ENCODE peak calls at places on chromosome 15, in four cellular contexts. One of them, this sample, is unnamed.

GRCh38 chr15:42203891-42204290 is 4.2 kb downstream of the VPS39 start:
- DNase-seq in CD8-positive, alpha-beta T cell: no peak
- DNase-seq in stimulated activated CD8-positive, alpha-beta memory T cell treated with anti-CD3 and anti-CD28 coated beads, Interleukin-7, amount 100 ng/mL, for 48 hours: no peak
- DNase-seq in coronary artery: no peak
- DNase-seq in this sample: no peak

GRCh38 chr15:41919954-41920538 is 26.2 kb upstream of the SPTBN5 start:
- DNase-seq in coronary artery: no peak
- DNase-seq in stimulated activated CD8-positive, alpha-beta memory T cell treated with anti-CD3 and anti-CD28 coated beads, Interleukin-7, amount 100 ng/mL, for 48 hours: no peak
- DNase-seq in CD8-positive, alpha-beta T cell: no peak
- DNase-seq in this sample: no peak

GRCh38 chr15:50764331-50765201 is 940 bp downstream of the SPPL2A start:
- DNase-seq in stimulated activated CD8-positive, alpha-beta memory T cell treated with anti-CD3 and anti-CD28 coated beads, Interleukin-7, amount 100 ng/mL, for 48 hours: peak
- DNase-seq in CD8-positive, alpha-beta T cell: no peak
- DNase-seq in coronary artery: no peak
- DNase-seq in this sample: no peak

GRCh38 chr15:75192307-75192706 is 9.4 kb upstream of the C15orf39 start:
- DNase-seq in CD8-positive, alpha-beta T cell: no peak
- DNase-seq in coronary artery: no peak
- DNase-seq in stimulated activated CD8-positive, alpha-beta memory T cell treated with anti-CD3 and anti-CD28 coated beads, Interleukin-7, amount 100 ng/mL, for 48 hours: no peak
- DNase-seq in this sample: no peak

GRCh38 chr15:25780479-25781255 is 82.5 kb downstream of the ATP10A start:
- DNase-seq in stimulated activated CD8-positive, alpha-beta memory T cell treated with anti-CD3 and anti-CD28 coated beads, Interleukin-7, amount 100 ng/mL, for 48 hours: no peak
- DNase-seq in coronary artery: no peak
- DNase-seq in CD8-positive, alpha-beta T cell: no peak
- DNase-seq in this sample: no peak

GRCh38 chr15:101105059-101105851 is 146.6 kb downstream of the CHSY1 start:
- DNase-seq in CD8-positive, alpha-beta T cell: no peak
- DNase-seq in coronary artery: no peak
- DNase-seq in stimulated activated CD8-positive, alpha-beta memory T cell treated with anti-CD3 and anti-CD28 coated beads, Interleukin-7, amount 100 ng/mL, for 48 hours: no peak
- DNase-seq in this sample: no peak

GRCh38 chr15:90465140-90465929 is 64.4 kb upstream of the CRTC3 start:
- DNase-seq in stimulated activated CD8-positive, alpha-beta memory T cell treated with anti-CD3 and anti-CD28 coated beads, Interleukin-7, amount 100 ng/mL, for 48 hours: no peak
- DNase-seq in coronary artery: no peak
- DNase-seq in CD8-positive, alpha-beta T cell: no peak
- DNase-seq in this sample: no peak

GRCh38 chr15:80159301-80159700 is 6.5 kb downstream of the FAH start:
- DNase-seq in stimulated activated CD8-positive, alpha-beta memory T cell treated with anti-CD3 and anti-CD28 coated beads, Interleukin-7, amount 100 ng/mL, for 48 hours: no peak
- DNase-seq in coronary artery: peak
- DNase-seq in CD8-positive, alpha-beta T cell: no peak
- DNase-seq in this sample: no peak

GRCh38 chr15:25775317-25775912 is 87.7 kb downstream of the ATP10A start:
- DNase-seq in coronary artery: no peak
- DNase-seq in CD8-positive, alpha-beta T cell: no peak
- DNase-seq in stimulated activated CD8-positive, alpha-beta memory T cell treated with anti-CD3 and anti-CD28 coated beads, Interleukin-7, amount 100 ng/mL, for 48 hours: no peak
- DNase-seq in this sample: no peak

GRCh38 chr15:80159811-80160569 is 7.2 kb downstream of the FAH start:
- DNase-seq in coronary artery: peak
- DNase-seq in CD8-positive, alpha-beta T cell: no peak
- DNase-seq in stimulated activated CD8-positive, alpha-beta memory T cell treated with anti-CD3 and anti-CD28 coated beads, Interleukin-7, amount 100 ng/mL, for 48 hours: peak
- DNase-seq in this sample: no peak

GRCh38 chr15:60179786-60180391 is 175.8 kb downstream of the FOXB1 start:
- DNase-seq in stimulated activated CD8-positive, alpha-beta memory T cell treated with anti-CD3 and anti-CD28 coated beads, Interleukin-7, amount 100 ng/mL, for 48 hours: no peak
- DNase-seq in CD8-positive, alpha-beta T cell: no peak
- DNase-seq in coronary artery: no peak
- DNase-seq in this sample: peak

GRCh38 chr15:67897646-67898045 is 57.8 kb upstream of the RNU6-1 start:
- DNase-seq in CD8-positive, alpha-beta T cell: no peak
- DNase-seq in stimulated activated CD8-positive, alpha-beta memory T cell treated with anti-CD3 and anti-CD28 coated beads, Interleukin-7, amount 100 ng/mL, for 48 hours: no peak
- DNase-seq in coronary artery: no peak
- DNase-seq in this sample: no peak

GRCh38 chr15:89141885-89142284 is 53.6 kb downstream of the ABHD2 start:
- DNase-seq in coronary artery: no peak
- DNase-seq in CD8-positive, alpha-beta T cell: no peak
- DNase-seq in stimulated activated CD8-positive, alpha-beta memory T cell treated with anti-CD3 and anti-CD28 coated beads, Interleukin-7, amount 100 ng/mL, for 48 hours: no peak
- DNase-seq in this sample: no peak

GRCh38 chr15:55407631-55407948 is 569 bp downstream of the CCPG1 start:
- DNase-seq in CD8-positive, alpha-beta T cell: no peak
- DNase-seq in stimulated activated CD8-positive, alpha-beta memory T cell treated with anti-CD3 and anti-CD28 coated beads, Interleukin-7, amount 100 ng/mL, for 48 hours: no peak
- DNase-seq in coronary artery: no peak
- DNase-seq in this sample: no peak

GRCh38 chr15:88635343-88635742 is 3.5 kb upstream of the ISG20 start:
- DNase-seq in coronary artery: no peak
- DNase-seq in CD8-positive, alpha-beta T cell: no peak
- DNase-seq in stimulated activated CD8-positive, alpha-beta memory T cell treated with anti-CD3 and anti-CD28 coated beads, Interleukin-7, amount 100 ng/mL, for 48 hours: no peak
- DNase-seq in this sample: peak

GRCh38 chr15:49467782-49468181 is 44.7 kb downstream of the FGF7 start:
- DNase-seq in stimulated activated CD8-positive, alpha-beta memory T cell treated with anti-CD3 and anti-CD28 coated beads, Interleukin-7, amount 100 ng/mL, for 48 hours: no peak
- DNase-seq in CD8-positive, alpha-beta T cell: no peak
- DNase-seq in coronary artery: no peak
- DNase-seq in this sample: no peak

GRCh38 chr15:39171944-39172368 is 408.9 kb upstream of the THBS1 start:
- DNase-seq in stimulated activated CD8-positive, alpha-beta memory T cell treated with anti-CD3 and anti-CD28 coated beads, Interleukin-7, amount 100 ng/mL, for 48 hours: peak
- DNase-seq in CD8-positive, alpha-beta T cell: no peak
- DNase-seq in coronary artery: peak
- DNase-seq in this sample: no peak

GRCh38 chr15:62626903-62627302 is 415.6 kb upstream of the TPM1 start:
- DNase-seq in stimulated activated CD8-positive, alpha-beta memory T cell treated with anti-CD3 and anti-CD28 coated beads, Interleukin-7, amount 100 ng/mL, for 48 hours: no peak
- DNase-seq in coronary artery: no peak
- DNase-seq in CD8-positive, alpha-beta T cell: no peak
- DNase-seq in this sample: no peak

GRCh38 chr15:64462492-64462891 is 2.1 kb downstream of the ZNF609 start:
- DNase-seq in stimulated activated CD8-positive, alpha-beta memory T cell treated with anti-CD3 and anti-CD28 coated beads, Interleukin-7, amount 100 ng/mL, for 48 hours: no peak
- DNase-seq in CD8-positive, alpha-beta T cell: no peak
- DNase-seq in coronary artery: no peak
- DNase-seq in this sample: no peak

GRCh38 chr15:78007965-78008886 is 69.3 kb downstream of the TBC1D2B start:
- DNase-seq in stimulated activated CD8-positive, alpha-beta memory T cell treated with anti-CD3 and anti-CD28 coated beads, Interleukin-7, amount 100 ng/mL, for 48 hours: no peak
- DNase-seq in CD8-positive, alpha-beta T cell: no peak
- DNase-seq in coronary artery: no peak
- DNase-seq in this sample: no peak

GRCh38 chr15:51401872-51402517 is 60.5 kb downstream of the GLDN start:
- DNase-seq in stimulated activated CD8-positive, alpha-beta memory T cell treated with anti-CD3 and anti-CD28 coated beads, Interleukin-7, amount 100 ng/mL, for 48 hours: no peak
- DNase-seq in coronary artery: no peak
- DNase-seq in CD8-positive, alpha-beta T cell: no peak
- DNase-seq in this sample: no peak

GRCh38 chr15:84633311-84634227 is 20.5 kb downstream of the WDR73 start:
- DNase-seq in CD8-positive, alpha-beta T cell: peak
- DNase-seq in coronary artery: peak
- DNase-seq in stimulated activated CD8-positive, alpha-beta memory T cell treated with anti-CD3 and anti-CD28 coated beads, Interleukin-7, amount 100 ng/mL, for 48 hours: peak
- DNase-seq in this sample: peak

GRCh38 chr15:65903296-65904073 is 34.2 kb downstream of the RAB11A start:
- DNase-seq in CD8-positive, alpha-beta T cell: no peak
- DNase-seq in stimulated activated CD8-positive, alpha-beta memory T cell treated with anti-CD3 and anti-CD28 coated beads, Interleukin-7, amount 100 ng/mL, for 48 hours: no peak
- DNase-seq in coronary artery: no peak
- DNase-seq in this sample: no peak

GRCh38 chr15:53834214-53834613 is 74.8 kb upstream of the WDR72 start:
- DNase-seq in CD8-positive, alpha-beta T cell: no peak
- DNase-seq in coronary artery: no peak
- DNase-seq in stimulated activated CD8-positive, alpha-beta memory T cell treated with anti-CD3 and anti-CD28 coated beads, Interleukin-7, amount 100 ng/mL, for 48 hours: no peak
- DNase-seq in this sample: no peak

GRCh38 chr15:79380755-79381499 is 51.2 kb upstream of the MINAR1 start:
- DNase-seq in stimulated activated CD8-positive, alpha-beta memory T cell treated with anti-CD3 and anti-CD28 coated beads, Interleukin-7, amount 100 ng/mL, for 48 hours: peak
- DNase-seq in coronary artery: no peak
- DNase-seq in CD8-positive, alpha-beta T cell: peak
- DNase-seq in this sample: peak

GRCh38 chr15:48855501-48856440 is 22.2 kb upstream of the EID1 start:
- DNase-seq in CD8-positive, alpha-beta T cell: no peak
- DNase-seq in coronary artery: no peak
- DNase-seq in stimulated activated CD8-positive, alpha-beta memory T cell treated with anti-CD3 and anti-CD28 coated beads, Interleukin-7, amount 100 ng/mL, for 48 hours: no peak
- DNase-seq in this sample: no peak

GRCh38 chr15:99305761-99306505 is 54.7 kb downstream of the LRRC28 start:
- DNase-seq in stimulated activated CD8-positive, alpha-beta memory T cell treated with anti-CD3 and anti-CD28 coated beads, Interleukin-7, amount 100 ng/mL, for 48 hours: no peak
- DNase-seq in coronary artery: peak
- DNase-seq in CD8-positive, alpha-beta T cell: no peak
- DNase-seq in this sample: no peak

GRCh38 chr15:80895091-80895490 is 94.5 kb downstream of the MESD start:
- DNase-seq in coronary artery: no peak
- DNase-seq in CD8-positive, alpha-beta T cell: no peak
- DNase-seq in stimulated activated CD8-positive, alpha-beta memory T cell treated with anti-CD3 and anti-CD28 coated beads, Interleukin-7, amount 100 ng/mL, for 48 hours: no peak
- DNase-seq in this sample: no peak